ENCODE peak calls at places on chromosome 1, in six cellular contexts. One of them, this sample, is unnamed.

GRCh38 chr1:54053745-54054437 is 483 bp downstream of the TCEANC2 start:
- DNase-seq in A172: peak
- DNase-seq in GOT3: no peak
- DNase-seq in mammary epithelial cell: peak
- DNase-seq in naive B cell: no peak
- DNase-seq in NCI-H69: peak
- DNase-seq in this sample: peak

GRCh38 chr1:62068302-62068936 is 126.2 kb upstream of the L1TD1 start:
- DNase-seq in A172: no peak
- DNase-seq in GOT3: no peak
- DNase-seq in mammary epithelial cell: no peak
- DNase-seq in naive B cell: no peak
- DNase-seq in NCI-H69: peak
- DNase-seq in this sample: no peak

GRCh38 chr1:244046907-244047738 is 4.0 kb upstream of the ZBTB18 start:
- DNase-seq in A172: peak
- DNase-seq in GOT3: no peak
- DNase-seq in mammary epithelial cell: peak
- DNase-seq in naive B cell: no peak
- DNase-seq in NCI-H69: peak
- DNase-seq in this sample: peak

GRCh38 chr1:91736146-91736998 is 149.6 kb downstream of the TGFBR3 start:
- DNase-seq in A172: no peak
- DNase-seq in GOT3: no peak
- DNase-seq in mammary epithelial cell: no peak
- DNase-seq in naive B cell: no peak
- DNase-seq in NCI-H69: no peak
- DNase-seq in this sample: no peak

GRCh38 chr1:1664941-1665814 is 6.4 kb upstream of the CDK11B start:
- DNase-seq in A172: no peak
- DNase-seq in GOT3: no peak
- DNase-seq in mammary epithelial cell: no peak
- DNase-seq in naive B cell: no peak
- DNase-seq in NCI-H69: no peak
- DNase-seq in this sample: no peak

GRCh38 chr1:206050655-206051235 is 2.2 kb upstream of the RHEX start:
- DNase-seq in A172: no peak
- DNase-seq in GOT3: no peak
- DNase-seq in mammary epithelial cell: peak
- DNase-seq in naive B cell: peak
- DNase-seq in NCI-H69: no peak
- DNase-seq in this sample: peak

GRCh38 chr1:7301346-7301993 is 469.6 kb upstream of the VAMP3 start:
- DNase-seq in A172: peak
- DNase-seq in GOT3: no peak
- DNase-seq in mammary epithelial cell: no peak
- DNase-seq in naive B cell: no peak
- DNase-seq in NCI-H69: peak
- DNase-seq in this sample: no peak

GRCh38 chr1:37242501-37242900 is 208.2 kb upstream of the GRIK3 start:
- DNase-seq in A172: no peak
- DNase-seq in GOT3: no peak
- DNase-seq in mammary epithelial cell: no peak
- DNase-seq in naive B cell: no peak
- DNase-seq in NCI-H69: no peak
- DNase-seq in this sample: no peak